ENCODE peak calls at places on chromosome 1, in six cellular contexts. F, O, W, K, M and L are unnamed samples.

GRCh38 chr1:63119575-63120155 is 202.7 kb upstream of the FOXD3 start:
- DNase-seq in F (peak; percentile 44), O (no peak), W (no peak), K (no peak), M (no peak), L (no peak)

GRCh38 chr1:100440075-100440809 is 87.9 kb downstream of the CDC14A start:
- DNase-seq in F (no peak), O (peak; percentile 73), W (no peak), K (no peak), M (no peak), L (peak; percentile 79)

GRCh38 chr1:71785470-71785869 is 496.9 kb downstream of the NEGR1 start:
- DNase-seq in F (peak; percentile 24), O (no peak), W (no peak), K (peak; percentile 9), M (no peak), L (no peak)

GRCh38 chr1:108142773-108143394 is 57.3 kb downstream of the SLC25A24 start:
- DNase-seq in F (no peak), O (no peak), W (no peak), K (peak; percentile 39), M (no peak), L (no peak)

GRCh38 chr1:84174051-84174556 is 30.0 kb downstream of the PRKACB start:
- DNase-seq in F (peak; percentile 37), O (no peak), W (no peak), K (peak; percentile 72), M (no peak), L (no peak)

GRCh38 chr1:7407980-7408770 is 362.9 kb upstream of the VAMP3 start:
- DNase-seq in F (no peak), O (no peak), W (peak; percentile 29), K (no peak), M (peak; percentile 62), L (no peak)

GRCh38 chr1:157985473-157985872 is 8.0 kb upstream of the KIRREL1 start:
- DNase-seq in F (no peak), O (no peak), W (no peak), K (no peak), M (no peak), L (no peak)

GRCh38 chr1:146036990-146037646 is 15.6 kb upstream of the HJV start:
- DNase-seq in F (peak; percentile 90), O (peak; percentile 66), W (peak; percentile 83), K (peak; percentile 91), M (peak; percentile 96), L (peak; percentile 85)

GRCh38 chr1:25889470-25889869 is 14.0 kb upstream of the PAQR7 start:
- DNase-seq in F (no peak), O (no peak), W (no peak), K (no peak), M (no peak), L (no peak)

GRCh38 chr1:156638596-156638995 is 3.3 kb upstream of the BCAN start:
- DNase-seq in F (no peak), O (no peak), W (no peak), K (no peak), M (no peak), L (no peak)

GRCh38 chr1:223887724-223888428 is 42.1 kb upstream of the TP53BP2 start:
- DNase-seq in F (peak; percentile 90), O (no peak), W (no peak), K (peak; percentile 97), M (no peak), L (no peak)

GRCh38 chr1:93328809-93329477 is 16.8 kb upstream of the DR1 start:
- DNase-seq in F (peak; percentile 80), O (no peak), W (no peak), K (no peak), M (no peak), L (no peak)

GRCh38 chr1:9861371-9861770 is 37.6 kb upstream of the CLSTN1 start:
- DNase-seq in F (no peak), O (no peak), W (no peak), K (no peak), M (no peak), L (peak; percentile 17)

GRCh38 chr1:94801919-94802546 is 18.1 kb upstream of the SLC44A3 start:
- DNase-seq in F (peak; percentile 89), O (no peak), W (no peak), K (peak; percentile 90), M (peak; percentile 86), L (peak; percentile 50)

GRCh38 chr1:85394130-85394529 is 70.8 kb downstream of the DDAH1 start:
- DNase-seq in F (no peak), O (no peak), W (no peak), K (no peak), M (no peak), L (no peak)

GRCh38 chr1:186374313-186375151 is 521 bp downstream of the TPR start:
- DNase-seq in F (peak; percentile 37), O (peak; percentile 5), W (no peak), K (peak; percentile 26), M (no peak), L (peak; percentile 27)

GRCh38 chr1:182721525-182721924 is 37.1 kb upstream of the RGS8 start:
- DNase-seq in F (no peak), O (no peak), W (no peak), K (no peak), M (no peak), L (no peak)

GRCh38 chr1:182715531-182715930 is 31.1 kb upstream of the RGS8 start:
- DNase-seq in F (no peak), O (no peak), W (no peak), K (no peak), M (no peak), L (no peak)

GRCh38 chr1:182716740-182717720 is 32.6 kb upstream of the RGS8 start:
- DNase-seq in F (no peak), O (no peak), W (no peak), K (no peak), M (no peak), L (no peak)

GRCh38 chr1:182720465-182720864 is 36.1 kb upstream of the RGS8 start:
- DNase-seq in F (peak; percentile 16), O (no peak), W (no peak), K (peak; percentile 6), M (no peak), L (no peak)

DNA sequence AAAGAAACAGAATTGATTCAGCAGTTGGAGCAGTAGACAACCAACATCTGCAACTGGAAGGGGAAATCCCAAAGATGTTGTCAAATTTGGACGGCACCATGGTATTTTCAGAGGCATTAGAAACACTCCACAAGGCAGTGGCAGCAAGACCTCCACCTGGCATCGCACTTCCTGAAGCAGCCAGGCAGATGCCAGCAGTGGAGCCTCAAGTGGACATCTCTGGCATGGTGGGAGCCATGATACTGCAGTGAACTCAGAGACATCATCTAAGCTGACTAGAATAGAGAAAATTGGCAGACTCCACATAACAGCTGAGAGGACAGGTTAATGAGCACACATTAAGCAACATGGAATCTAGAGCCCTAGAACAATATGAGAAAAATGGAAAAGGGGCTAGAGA is 33.9 kb upstream of the RGS8 start:
- DNase-seq in F (no peak), O (no peak), W (no peak), K (no peak), M (no peak), L (no peak)
- TF ChIP-seq CTCF in F (no peak), O (no peak), W (no peak), K (no peak), M (no peak), L (peak; percentile 47)

GRCh38 chr1:112712701-112713128 is 2.4 kb downstream of the PPM1J start:
- DNase-seq in F (no peak), O (no peak), W (no peak), K (no peak), M (no peak), L (no peak)

GRCh38 chr1:112713466-112714312 is 1.4 kb downstream of the PPM1J start:
- DNase-seq in F (no peak), O (no peak), W (no peak), K (no peak), M (no peak), L (no peak)

GRCh38 chr1:112715264-112716053 is at the start of gene PPM1J:
- DNase-seq in F (peak; percentile 85), O (peak; percentile 93), W (peak; percentile 91), K (peak; percentile 95), M (peak; percentile 100), L (peak; percentile 96)

GRCh38 chr1:112716133-112716720 is 1.1 kb upstream of the PPM1J start:
- DNase-seq in F (peak; percentile 88), O (peak; percentile 67), W (peak; percentile 94), K (peak; percentile 95), M (peak; percentile 97), L (peak; percentile 86)

DNA sequence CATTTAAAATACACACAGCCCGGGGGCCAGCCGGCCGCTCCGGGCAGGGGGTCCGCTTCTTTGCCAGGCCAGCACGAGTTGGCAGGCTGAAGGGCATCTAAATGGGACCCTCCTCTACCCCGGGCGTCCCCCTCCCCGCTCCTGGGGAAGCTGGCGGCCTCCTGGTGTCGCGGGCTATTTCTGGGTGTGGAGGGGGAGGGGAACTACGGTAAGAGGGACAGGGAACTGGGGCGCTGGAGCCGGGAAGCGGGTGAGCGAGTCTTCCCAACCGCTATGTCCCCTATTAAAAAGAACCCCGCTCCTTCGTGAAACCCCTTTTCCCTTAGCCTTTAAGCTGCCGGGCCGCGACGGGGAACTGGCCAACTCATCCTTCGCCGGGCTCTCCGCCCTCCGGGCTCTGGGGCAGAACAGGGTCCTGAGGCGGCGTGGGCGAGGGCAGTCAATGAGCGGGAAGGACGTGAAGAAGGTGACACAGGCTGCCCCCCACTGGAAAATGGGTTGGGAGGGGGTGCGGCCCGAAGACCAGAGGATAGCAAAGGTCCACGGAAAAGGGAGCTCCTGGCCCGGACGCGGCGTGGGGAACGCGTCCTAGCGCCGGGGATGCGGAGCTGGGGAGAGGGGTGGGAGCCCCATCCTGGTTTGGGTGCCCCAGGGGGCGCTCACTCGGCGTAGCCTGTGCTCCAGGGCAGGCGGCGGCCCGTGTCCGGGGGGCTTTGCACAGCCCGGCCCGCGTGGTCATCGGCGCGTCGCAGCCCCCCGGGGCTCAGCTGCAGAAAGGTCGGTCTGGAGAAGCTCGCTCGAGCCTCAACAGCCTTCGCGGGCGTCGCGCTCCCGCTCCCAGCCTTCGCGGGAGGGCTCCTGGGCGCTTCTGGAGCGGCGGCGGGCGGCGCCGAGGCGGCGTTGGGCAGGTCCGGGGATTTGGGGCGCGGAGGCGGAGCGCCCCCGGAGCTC is 544 bp downstream of the PPM1J start:
- DNase-seq in F (no peak), O (no peak), W (peak; percentile 53), K (no peak), M (peak; percentile 92), L (no peak)
- TF ChIP-seq CTCF in F (no peak), O (peak; percentile 17), W (no peak), K (no peak), M (no peak), L (no peak)

GRCh38 chr1:41690331-41690730 is 205.8 kb upstream of the EDN2 start:
- DNase-seq in F (no peak), O (no peak), W (no peak), K (no peak), M (no peak), L (no peak)
- TF ChIP-seq CTCF in F (no peak), O (no peak), W (no peak), K (no peak), M (no peak), L (no peak)

GRCh38 chr1:203592728-203593127 is 33.9 kb upstream of the ATP2B4 start:
- DNase-seq in F (peak; percentile 74), O (no peak), W (no peak), K (peak; percentile 95), M (no peak), L (no peak)

GRCh38 chr1:203592156-203592555 is 34.5 kb upstream of the ATP2B4 start:
- DNase-seq in F (no peak), O (no peak), W (peak; percentile 75), K (peak; percentile 28), M (no peak), L (no peak)

GRCh38 chr1:203591626-203592025 is 35.0 kb upstream of the ATP2B4 start:
- DNase-seq in F (no peak), O (no peak), W (no peak), K (no peak), M (no peak), L (no peak)

GRCh38 chr1:203593143-203593542 is 33.5 kb upstream of the ATP2B4 start:
- DNase-seq in F (no peak), O (no peak), W (no peak), K (no peak), M (no peak), L (no peak)

GRCh38 chr1:203593723-203594122 is 32.9 kb upstream of the ATP2B4 start:
- DNase-seq in F (no peak), O (peak; percentile 44), W (no peak), K (peak; percentile 52), M (no peak), L (peak; percentile 62)
- TF ChIP-seq CTCF in F (peak; percentile 12), O (peak; percentile 52), W (no peak), K (peak; percentile 3), M (no peak), L (peak; percentile 72)